ENCODE peak calls at places on chromosomes 5 and 9, in six cellular contexts. Q is GM18507; L is NCI-H69; G is adrenal gland; Z is activated CD8-positive, alpha-beta memory T cell treated with anti-CD3 and anti-CD28 coated beads, Interleukin-2, amount 50 U/mL, for 48 hours; O is chondrocyte. Y is an unnamed sample.

GRCh38 chr5:147394273-147394672 is 115.6 kb downstream of the DPYSL3 start:
- DNase-seq in Q (no peak), G (no peak), O (no peak), L (no peak), Z (no peak), Y (no peak)

GRCh38 chr5:88881566-88881965 is 1.4 kb downstream of the MEF2C start:
- DNase-seq in O (no peak), Z (no peak), Q (no peak), G (no peak), L (peak; percentile 34), Y (no peak)

GRCh38 chr5:59367791-59368394 is 525.6 kb downstream of the PDE4D start:
- DNase-seq in L (peak; percentile 86), Z (peak; percentile 62), Q (no peak), G (peak; percentile 46), O (no peak), Y (no peak)

GRCh38 chr5:180126716-180127681 is 55.4 kb upstream of the RNF130 start:
- DNase-seq in Z (peak; percentile 82), Q (peak; percentile 35), G (no peak), O (no peak), L (peak; percentile 52), Y (no peak)

GRCh38 chr5:169161022-169161680 is 139.8 kb downstream of the SLIT3 start:
- DNase-seq in Q (no peak), Z (no peak), O (peak; percentile 95), L (no peak), G (peak; percentile 28), Y (no peak)

GRCh38 chr5:142763701-142764100 is 6.5 kb upstream of the ARHGAP26 start:
- DNase-seq in Z (no peak), L (no peak), O (no peak), Q (no peak), G (no peak), Y (no peak)

GRCh38 chr9:86585422-86586143 is 231.4 kb upstream of the TUT7 start:
- DNase-seq in Z (no peak), Q (no peak), L (no peak), G (no peak), O (no peak), Y (no peak)

GRCh38 chr5:80318212-80318611 is 1.6 kb upstream of the SPZ1 start:
- DNase-seq in L (peak; percentile 51), Z (no peak), G (peak; percentile 46), Q (no peak), O (no peak), Y (no peak)

GRCh38 chr5:142151436-142152382 is 43.1 kb downstream of the NDFIP1 start:
- DNase-seq in Q (peak; percentile 14), G (peak; percentile 49), O (no peak), L (peak; percentile 66), Z (no peak), Y (peak; percentile 10)

GRCh38 chr5:18987101-18987500 is 1000.9 kb downstream of the CDH18 start:
- DNase-seq in Z (no peak), L (no peak), G (no peak), Q (no peak), O (no peak), Y (no peak)

GRCh38 chr5:8577792-8578191 is 708.8 kb downstream of the MTRR start:
- DNase-seq in G (no peak), L (no peak), Q (no peak), Z (no peak), O (no peak), Y (no peak)

GRCh38 chr9:130300739-130301138 is 35.2 kb downstream of the HMCN2 start:
- DNase-seq in L (no peak), Z (no peak), O (no peak), G (no peak), Q (no peak), Y (no peak)

GRCh38 chr9:113261917-113262671 is 13.3 kb downstream of the CDC26 start:
- DNase-seq in G (no peak), O (no peak), Q (no peak), Z (no peak), L (no peak), Y (no peak)

GRCh38 chr9:133699546-133699945 is 38.6 kb downstream of the SARDH start:
- DNase-seq in O (no peak), Q (no peak), L (no peak), G (no peak), Z (no peak), Y (no peak)

GRCh38 chr5:95904827-95905226 is 56.8 kb downstream of the ELL2 start:
- DNase-seq in G (no peak), Q (no peak), O (no peak), Z (no peak), L (no peak), Y (no peak)

GRCh38 chr5:157369507-157369906 is 90.5 kb upstream of the NIPAL4 start:
- DNase-seq in L (peak; percentile 5), G (no peak), Q (no peak), O (no peak), Z (no peak), Y (no peak)

GRCh38 chr9:38360880-38361836 is 31.3 kb upstream of the ALDH1B1 start:
- DNase-seq in L (peak; percentile 43), O (no peak), Z (no peak), Q (no peak), G (no peak), Y (no peak)

GRCh38 chr9:2066312-2067273 is 51.4 kb downstream of the SMARCA2 start:
- DNase-seq in Z (no peak), O (no peak), L (peak; percentile 25), G (no peak), Q (no peak), Y (no peak)

GRCh38 chr5:138141734-138142133 is 2.5 kb upstream of the NME5 start:
- DNase-seq in O (no peak), Z (no peak), G (no peak), L (no peak), Q (no peak), Y (no peak)

GRCh38 chr9:127763918-127764384 is 14.5 kb downstream of the SH2D3C start:
- DNase-seq in Z (no peak), L (peak; percentile 66), G (peak; percentile 60), O (no peak), Q (no peak), Y (no peak)

GRCh38 chr9:9764821-9765220 is 848.0 kb downstream of the PTPRD start:
- DNase-seq in L (peak; percentile 47), G (no peak), O (no peak), Z (no peak), Q (no peak), Y (no peak)

GRCh38 chr5:56522972-56523371 is 289.8 kb upstream of the ANKRD55 start:
- DNase-seq in O (no peak), Z (no peak), Q (no peak), L (no peak), G (peak; percentile 79), Y (no peak)

GRCh38 chr5:155268770-155269425 is 255.3 kb downstream of the KIF4B start:
- DNase-seq in Z (no peak), Q (no peak), O (no peak), L (no peak), G (no peak), Y (no peak)

GRCh38 chr9:92510747-92511146 is 25.0 kb downstream of the ECM2 start:
- DNase-seq in Q (no peak), L (no peak), Z (no peak), O (no peak), G (no peak), Y (no peak)

GRCh38 chr9:78566948-78567675 is 270.2 kb downstream of the PSAT1 start:
- DNase-seq in Q (no peak), O (no peak), Z (no peak), G (no peak), L (no peak), Y (no peak)

GRCh38 chr9:112315905-112316304 is 17.5 kb downstream of the PTBP3 start:
- DNase-seq in Q (no peak), Z (no peak), G (no peak), L (no peak), O (no peak), Y (no peak)

GRCh38 chr9:36535106-36535505 is 37.6 kb upstream of the MELK start:
- DNase-seq in G (no peak), Q (no peak), L (no peak), Z (no peak), O (no peak), Y (no peak)

GRCh38 chr5:36373527-36374086 is 71.9 kb upstream of the RANBP3L start:
- DNase-seq in G (peak; percentile 57), Z (no peak), O (no peak), Q (no peak), L (no peak), Y (no peak)

GRCh38 chr5:139282195-139282557 is 11.4 kb upstream of the MATR3 start:
- DNase-seq in G (no peak), L (peak; percentile 75), Z (no peak), O (no peak), Q (no peak), Y (no peak)

GRCh38 chr9:93391898-93392297 is 59.6 kb upstream of the FAM120A start:
- DNase-seq in L (no peak), G (no peak), Z (no peak), O (no peak), Q (no peak), Y (no peak)

GRCh38 chr5:111384220-111384619 is 128.1 kb downstream of the STARD4 start:
- DNase-seq in Z (no peak), G (no peak), L (peak; percentile 71), O (no peak), Q (no peak), Y (no peak)

Y was measured in GM19239.